ENCODE peak calls at places on chromosome 16, in eight cellular contexts. E is Caco-2, B is ovary, P is pancreas, T is psoas muscle, I is tibial artery, L is body of pancreas, O is PC-3. X is an unnamed sample.

GRCh38 chr16:2771496-2772402 is 5.3 kb downstream of the ELOB start:
- DNase-seq in B (no peak), T (no peak), E (no peak), I (no peak), L (no peak), O (no peak), P (no peak), X (no peak)

GRCh38 chr16:85246473-85246872 is 134.2 kb upstream of the CIBAR2 start:
- DNase-seq in B (no peak), E (no peak), I (no peak), O (no peak), T (no peak), L (no peak), P (no peak), X (no peak)

GRCh38 chr16:23382279-23382678 is 70.7 kb downstream of the COG7 start:
- DNase-seq in B (no peak), P (no peak), O (no peak), L (no peak), E (no peak), T (no peak), I (no peak), X (no peak)

GRCh38 chr16:15461376-15461775 is 27.0 kb downstream of the BMERB1 start:
- DNase-seq in I (no peak), T (no peak), P (no peak), B (no peak), O (peak; percentile 65), E (no peak), L (no peak), X (no peak)

GRCh38 chr16:13793788-13794461 is 126.0 kb upstream of the ERCC4 start:
- DNase-seq in L (no peak), I (peak; percentile 64), O (no peak), T (peak; percentile 16), B (no peak), P (no peak), E (no peak), X (no peak)

GRCh38 chr16:29192329-29193247 is 207.7 kb downstream of the LAT start:
- DNase-seq in P (no peak), E (no peak), B (no peak), I (peak; percentile 65), O (no peak), L (no peak), T (no peak), X (no peak)

GRCh38 chr16:81917375-81917774 is 93.9 kb downstream of the SDR42E1 start:
- DNase-seq in B (no peak), I (no peak), O (no peak), L (no peak), E (no peak), P (no peak), T (no peak), X (no peak)

GRCh38 chr16:83002351-83003334 is 375.9 kb downstream of the CDH13 start:
- DNase-seq in B (no peak), I (no peak), P (no peak), L (no peak), O (no peak), T (no peak), E (no peak), X (no peak)

GRCh38 chr16:19694989-19695388 is 23.0 kb downstream of the KNOP1 start:
- DNase-seq in I (no peak), O (no peak), B (no peak), P (no peak), T (no peak), E (no peak), L (no peak), X (no peak)

GRCh38 chr16:4318171-4318910 is 2.5 kb downstream of the GLIS2 start:
- DNase-seq in O (no peak), L (no peak), B (no peak), E (no peak), P (no peak), T (no peak), I (peak; percentile 65), X (no peak)

GRCh38 chr16:73396556-73396955 is 348.6 kb upstream of the ZFHX3 start:
- DNase-seq in I (no peak), O (no peak), B (no peak), E (no peak), T (no peak), P (no peak), L (no peak), X (no peak)

DNA sequence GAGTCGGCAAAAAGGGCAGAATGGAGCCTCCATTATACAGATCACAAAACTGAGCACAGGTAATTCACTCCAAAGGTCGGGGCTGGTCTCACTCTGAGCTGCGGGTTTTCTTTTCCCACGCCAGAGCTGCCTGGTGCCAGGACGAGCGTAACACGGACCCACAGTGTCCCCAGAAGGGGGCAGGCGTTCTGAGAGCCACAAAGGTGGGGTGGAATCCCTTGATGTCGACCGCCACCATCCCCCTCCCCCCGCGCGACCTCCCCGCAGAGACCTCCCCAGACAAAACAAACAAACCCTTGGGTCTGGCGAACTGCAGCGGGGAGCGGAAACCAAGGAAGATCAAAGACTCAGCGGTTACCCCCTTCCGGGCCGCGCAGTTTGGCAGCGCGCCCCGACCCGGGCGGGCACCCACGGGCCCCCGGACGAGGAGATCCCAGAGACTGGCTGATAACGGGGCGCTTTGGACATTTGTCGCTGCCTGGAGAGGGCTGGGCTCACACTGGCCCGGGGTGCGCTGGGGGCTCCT is 793 bp upstream of the NKD1 start:
- DNase-seq in O (peak; percentile 4), L (peak; percentile 68), B (peak; percentile 61), P (peak; percentile 74), I (peak; percentile 80), T (peak; percentile 39), E (peak; percentile 77), X (peak; percentile 55)
- TF ChIP-seq CTCF in O (peak; percentile 16), L (peak; percentile 44), B (no peak), P (no peak), I (peak; percentile 24), T (no peak), E (peak; percentile 60), X (no peak)

GRCh38 chr16:60792437-60792836 is 1243.8 kb downstream of the CDH8 start:
- DNase-seq in T (no peak), O (no peak), E (no peak), I (no peak), L (no peak), P (no peak), B (no peak), X (no peak)

DNA sequence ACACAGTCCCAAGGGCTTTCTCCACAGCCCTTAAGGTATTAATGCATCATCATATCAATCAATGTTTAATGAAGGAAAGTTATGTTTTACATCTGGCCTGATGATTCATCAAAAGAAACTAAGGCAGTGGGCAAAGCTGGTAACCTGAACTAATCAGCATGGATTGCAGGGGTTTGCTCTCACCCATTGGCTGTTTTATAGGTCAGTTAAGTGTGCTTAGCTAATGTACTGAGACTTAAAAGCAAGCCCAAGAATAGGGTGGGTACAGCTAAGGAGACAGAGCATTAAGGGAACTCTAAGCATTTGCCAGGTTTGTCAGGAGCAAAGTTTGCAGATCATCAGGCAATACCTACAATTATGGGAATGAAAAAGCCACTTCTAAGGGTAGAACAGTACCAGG is 1247.6 kb downstream of the CDH8 start:
- DNase-seq in P (no peak), L (no peak), T (no peak), B (no peak), O (no peak), I (no peak), E (no peak), X (no peak)
- H3K9me3 ChIP-seq in P (no peaks in the 10 kb centered on the region), L (no peaks in the 10 kb centered on the region), T (no peaks in the 10 kb centered on the region), B (no peaks in the 10 kb centered on the region), O (no peaks in the 10 kb centered on the region), I (no peaks in the 10 kb centered on the region), E (no peaks in the 10 kb centered on the region), X (peaks cover 45% of the 10 kb centered on the region)

GRCh38 chr16:64419832-64420231 is 702.0 kb downstream of the CDH11 start:
- DNase-seq in L (no peak), O (no peak), B (no peak), P (no peak), I (no peak), T (no peak), E (no peak), X (no peak)

GRCh38 chr16:64412578-64413280 is 709.1 kb downstream of the CDH11 start:
- DNase-seq in T (peak; percentile 22), P (no peak), B (no peak), O (peak; percentile 37), L (no peak), I (no peak), E (no peak), X (no peak)

GRCh38 chr16:64421515-64421914 is 700.3 kb downstream of the CDH11 start:
- DNase-seq in P (no peak), O (no peak), I (no peak), B (no peak), L (no peak), T (no peak), E (no peak), X (peak; percentile 28)

GRCh38 chr16:64417711-64418227 is 704.1 kb downstream of the CDH11 start:
- DNase-seq in E (no peak), O (no peak), L (no peak), B (no peak), T (no peak), I (no peak), P (no peak), X (no peak)

DNA sequence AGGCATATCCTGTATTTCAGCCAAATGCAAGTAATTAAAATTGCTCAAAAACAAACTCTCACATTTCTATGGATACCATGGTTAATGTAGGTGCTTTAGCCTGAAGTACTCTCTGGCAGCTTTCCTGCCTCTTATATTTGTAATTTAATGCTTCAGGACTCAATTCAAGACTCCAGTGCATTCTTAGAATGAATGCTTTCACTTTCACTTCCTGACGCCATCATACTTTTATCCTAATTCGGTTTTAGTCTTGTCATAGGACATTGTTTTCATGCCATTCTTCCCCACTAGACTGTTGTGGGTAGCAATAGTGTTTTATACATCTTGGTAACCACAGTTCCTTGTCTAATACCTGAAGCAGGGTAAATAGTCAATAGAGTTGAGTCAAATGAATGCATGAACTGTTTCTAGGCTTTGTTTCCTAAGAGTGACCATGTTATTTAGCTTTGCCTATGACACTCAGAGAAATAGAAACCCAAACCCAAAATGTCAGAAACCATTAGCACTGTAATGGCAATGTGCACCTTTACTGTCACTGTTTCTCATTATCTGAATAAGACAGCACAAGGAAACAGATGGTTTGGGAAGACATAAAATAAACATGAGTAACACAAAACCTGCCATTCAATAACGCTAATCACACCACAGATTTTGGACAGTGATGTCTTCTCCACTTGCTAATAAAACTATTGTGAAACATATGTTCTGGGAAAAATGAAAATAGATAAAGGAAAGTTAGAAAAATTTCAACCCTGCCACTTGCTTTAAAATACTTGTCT is 705.4 kb downstream of the CDH11 start:
- DNase-seq in P (no peak), L (no peak), B (no peak), E (no peak), T (no peak), O (peak; percentile 39), I (no peak), X (no peak)
- H3K4me3 ChIP-seq in P (no peak overlapping the region), L (no peak overlapping the region), B (peak overlapping the region; percentile 27), E (no peak overlapping the region), T (peak overlapping the region; percentile 51), O (peak overlapping the region; percentile 61), I (no peak overlapping the region), X (no peak overlapping the region)

DNA sequence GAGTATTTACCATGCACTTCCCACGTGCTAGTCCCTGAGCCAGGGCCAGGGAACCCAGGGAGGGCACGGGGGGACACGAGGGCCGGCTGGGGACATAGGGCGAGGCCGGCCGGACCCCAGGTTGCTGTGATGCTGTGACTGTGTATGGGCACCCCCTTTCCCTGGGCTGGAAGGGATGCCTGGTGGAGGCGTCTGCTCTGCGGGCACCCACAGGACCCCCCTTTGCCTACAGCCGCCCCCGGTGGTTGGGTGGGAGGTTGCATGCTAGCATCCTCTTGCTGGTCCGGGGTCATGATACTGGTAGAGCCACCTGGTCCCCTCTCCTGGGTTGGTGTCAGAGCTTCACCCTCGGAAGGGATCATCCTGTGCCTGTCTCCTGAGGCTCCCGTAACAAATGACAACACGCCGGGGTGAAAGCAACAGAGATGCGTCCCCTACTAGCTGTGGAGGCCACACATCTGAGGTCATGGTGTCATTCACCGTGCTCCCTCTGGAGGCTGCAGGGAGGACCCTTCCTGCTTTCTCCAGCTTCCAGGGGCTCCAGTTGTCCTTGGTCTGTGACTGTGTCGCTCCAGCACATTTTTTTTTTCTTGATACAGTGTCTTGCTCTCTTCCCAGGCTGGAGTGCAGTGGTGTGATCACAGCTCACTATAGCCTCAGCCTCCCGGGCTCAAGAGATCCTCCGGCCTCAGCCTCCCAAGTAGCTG is 3.1 kb upstream of the CIAO3 start:
- DNase-seq in T (no peak), E (no peak), P (no peak), L (no peak), B (no peak), O (no peak), I (no peak), X (no peak)
- TF ChIP-seq CTCF in T (no peak), E (peak; percentile 37), P (no peak), L (no peak), B (no peak), O (no peak), I (no peak), X (no peak)